ENCODE peak calls at places on chromosomes 16 and 17, in four cellular contexts. W is uterus, Q is Panc1, F is epithelial cell of esophagus. O is an unnamed sample.
A peak's percentile ranks its signal among the peaks of the same experiment; 100 is the strongest.

GRCh38 chr17:38879878-38880727 is 10.2 kb downstream of the LASP1 start:
- DNase-seq in W (peak; percentile 62), Q (no peak), F (peak; percentile 77), O (peak; percentile 46)

GRCh38 chr16:85326794-85327181 is 214.5 kb upstream of the CIBAR2 start:
- DNase-seq in W (no peak), Q (no peak), F (no peak), O (no peak)

GRCh38 chr16:70523621-70524405 is at the start of gene SF3B3:
- DNase-seq in W (peak; percentile 64), Q (peak; percentile 42), F (peak; percentile 36), O (peak; percentile 81)

GRCh38 chr17:78324391-78325075 is 35.3 kb downstream of the SOCS3 start:
- DNase-seq in W (peak; percentile 87), Q (no peak), F (no peak), O (peak; percentile 41)

GRCh38 chr16:82880361-82880760 is 253.6 kb downstream of the CDH13 start:
- DNase-seq in W (no peak), Q (no peak), F (no peak), O (no peak)

GRCh38 chr17:1865252-1866037 is 35.6 kb downstream of the RPA1 start:
- DNase-seq in W (no peak), Q (peak; percentile 18), F (peak; percentile 61), O (peak; percentile 64)

GRCh38 chr16:78289844-78290277 is 190.4 kb downstream of the WWOX start:
- DNase-seq in W (no peak), Q (no peak), F (no peak), O (no peak)

GRCh38 chr16:30076276-30076791 is 540 bp downstream of the PPP4C start:
- DNase-seq in W (no peak), Q (no peak), F (no peak), O (no peak)

GRCh38 chr16:1296688-1297412 is 12.6 kb upstream of the UBE2I start:
- DNase-seq in W (no peak), Q (peak; percentile 98), F (peak; percentile 92), O (peak; percentile 37)

GRCh38 chr16:11614587-11615175 is 28.0 kb upstream of the LITAF start:
- DNase-seq in W (no peak), Q (no peak), F (peak; percentile 69), O (no peak)

GRCh38 chr16:54285414-54286066 is 1.0 kb downstream of the IRX3 start:
- DNase-seq in W (no peak), Q (no peak), F (peak; percentile 51), O (no peak)

GRCh38 chr16:46632778-46633733 is 11.9 kb upstream of the SHCBP1 start:
- DNase-seq in W (no peak), Q (no peak), F (no peak), O (no peak)

GRCh38 chr17:77349976-77350830 is 209.4 kb downstream of the SEC14L1 start:
- DNase-seq in W (peak; percentile 16), Q (no peak), F (no peak), O (no peak)

GRCh38 chr16:54407596-54407995 is 121.0 kb upstream of the IRX3 start:
- DNase-seq in W (no peak), Q (no peak), F (peak; percentile 27), O (no peak)

GRCh38 chr17:75390982-75391381 is 14.5 kb downstream of the GRB2 start:
- DNase-seq in W (no peak), Q (no peak), F (no peak), O (no peak)

GRCh38 chr17:40093005-40093579 is 7.3 kb downstream of the NR1D1 start:
- DNase-seq in W (peak; percentile 42), Q (no peak), F (no peak), O (no peak)

GRCh38 chr16:2497116-2497630 is 16.6 kb upstream of the ATP6V0C start:
- DNase-seq in W (no peak), Q (no peak), F (no peak), O (no peak)

GRCh38 chr16:22373662-22374310 is 633 bp downstream of the CDR2 start:
- DNase-seq in W (peak; percentile 52), Q (no peak), F (peak; percentile 27), O (peak; percentile 51)

GRCh38 chr16:77599793-77600415 is 122.4 kb upstream of the NUDT7 start:
- DNase-seq in W (no peak), Q (no peak), F (peak; percentile 44), O (peak; percentile 42)

GRCh38 chr17:63826468-63827001 is 696 bp upstream of the PSMC5 start:
- DNase-seq in W (no peak), Q (no peak), F (peak; percentile 26), O (peak; percentile 27)

GRCh38 chr17:27623578-27623977 is 7.4 kb upstream of the LGALS9 start:
- DNase-seq in W (no peak), Q (no peak), F (no peak), O (no peak)

GRCh38 chr16:54633943-54634362 is 296.7 kb upstream of the IRX5 start:
- DNase-seq in W (no peak), Q (no peak), F (peak; percentile 66), O (peak; percentile 3)

GRCh38 chr16:13313351-13313750 is 412.0 kb downstream of the SHISA9 start:
- DNase-seq in W (no peak), Q (no peak), F (no peak), O (no peak)

GRCh38 chr16:9192746-9193145 is 101.3 kb downstream of the HAPSTR1 start:
- DNase-seq in W (no peak), Q (no peak), F (peak; percentile 2), O (no peak)

GRCh38 chr17:52606098-52606497 is 447.6 kb upstream of the CA10 start:
- DNase-seq in W (no peak), Q (no peak), F (peak; percentile 42), O (no peak)

GRCh38 chr16:21263640-21264211 is 14.4 kb downstream of the CRYM start:
- DNase-seq in W (no peak), Q (no peak), F (no peak), O (no peak)

GRCh38 chr17:57553991-57554825 is 190.9 kb downstream of the CCDC182 start:
- DNase-seq in W (no peak), Q (no peak), F (no peak), O (no peak)

GRCh38 chr17:43016216-43016615 is 6.0 kb downstream of the VAT1 start:
- DNase-seq in W (no peak), Q (no peak), F (no peak), O (no peak)

GRCh38 chr16:21162661-21163151 is 4.2 kb downstream of the LDAF1 start:
- DNase-seq in W (peak; percentile 36), Q (no peak), F (no peak), O (no peak)

GRCh38 chr17:78958556-78959191 is 21.0 kb downstream of the LGALS3BP start:
- DNase-seq in W (no peak), Q (no peak), F (no peak), O (no peak)

GRCh38 chr16:88943131-88943664 is 33.8 kb downstream of the CBFA2T3 start:
- DNase-seq in W (no peak), Q (no peak), F (no peak), O (no peak)

GRCh38 chr16:78437352-78437968 is 338.0 kb downstream of the WWOX start:
- DNase-seq in W (peak; percentile 26), Q (peak; percentile 7), F (peak; percentile 35), O (peak; percentile 17)

GRCh38 chr17:79459846-79460245 is 151.0 kb downstream of the RBFOX3 start:
- DNase-seq in W (no peak), Q (no peak), F (no peak), O (no peak)

GRCh38 chr16:50593410-50594139 is 45.4 kb downstream of the NKD1 start:
- DNase-seq in W (no peak), Q (no peak), F (no peak), O (no peak)
- TF ChIP-seq CTCF in W (peak; percentile 45), Q (no peak), F (no peak), O (no peak)

GRCh38 chr17:17216776-17217175 is 10.6 kb upstream of the PLD6 start:
- DNase-seq in W (no peak), Q (no peak), F (no peak), O (no peak)
- TF ChIP-seq CTCF in W (no peak), Q (no peak), F (no peak), O (no peak)

GRCh38 chr17:66941249-66941648 is 23.3 kb upstream of the CACNG4 start:
- DNase-seq in W (no peak), Q (no peak), F (no peak), O (no peak)
- TF ChIP-seq CTCF in W (no peak), Q (no peak), F (no peak), O (no peak)

GRCh38 chr17:80970762-80971703 is 20.6 kb upstream of the CHMP6 start:
- DNase-seq in W (no peak), Q (no peak), F (no peak), O (no peak)
- TF ChIP-seq CTCF in W (no peak), Q (no peak), F (no peak), O (no peak)

GRCh38 chr16:74468807-74469511 is 47.7 kb upstream of the CLEC18B start:
- DNase-seq in W (no peak), Q (no peak), F (no peak), O (no peak)

GRCh38 chr16:74472010-74472409 is 50.7 kb upstream of the CLEC18B start:
- DNase-seq in W (no peak), Q (no peak), F (no peak), O (no peak)

GRCh38 chr16:74465851-74466685 is 44.8 kb upstream of the CLEC18B start:
- DNase-seq in W (peak; percentile 28), Q (no peak), F (no peak), O (no peak)

GRCh38 chr16:74466872-74467271 is 45.6 kb upstream of the CLEC18B start:
- DNase-seq in W (no peak), Q (no peak), F (no peak), O (no peak)

GRCh38 chr16:74469946-74470478 is 48.7 kb upstream of the CLEC18B start:
- DNase-seq in W (no peak), Q (no peak), F (no peak), O (no peak)
- TF ChIP-seq CTCF in W (no peak), Q (no peak), F (no peak), O (no peak)

GRCh38 chr17:66849851-66850580 is 15.1 kb downstream of the CACNG5 start:
- DNase-seq in W (no peak), Q (no peak), F (no peak), O (no peak)

GRCh38 chr17:66858182-66859083 is 23.5 kb downstream of the CACNG5 start:
- DNase-seq in W (no peak), Q (no peak), F (no peak), O (no peak)

GRCh38 chr17:66860204-66860603 is 25.3 kb downstream of the CACNG5 start:
- DNase-seq in W (no peak), Q (no peak), F (no peak), O (no peak)

GRCh38 chr17:66850692-66851091 is 15.8 kb downstream of the CACNG5 start:
- DNase-seq in W (no peak), Q (no peak), F (no peak), O (no peak)

GRCh38 chr17:66855204-66855603 is 20.3 kb downstream of the CACNG5 start:
- DNase-seq in W (no peak), Q (no peak), F (no peak), O (peak; percentile 62)
- TF ChIP-seq CTCF in W (no peak), Q (peak; percentile 51), F (peak; percentile 10), O (peak; percentile 66)

DNA sequence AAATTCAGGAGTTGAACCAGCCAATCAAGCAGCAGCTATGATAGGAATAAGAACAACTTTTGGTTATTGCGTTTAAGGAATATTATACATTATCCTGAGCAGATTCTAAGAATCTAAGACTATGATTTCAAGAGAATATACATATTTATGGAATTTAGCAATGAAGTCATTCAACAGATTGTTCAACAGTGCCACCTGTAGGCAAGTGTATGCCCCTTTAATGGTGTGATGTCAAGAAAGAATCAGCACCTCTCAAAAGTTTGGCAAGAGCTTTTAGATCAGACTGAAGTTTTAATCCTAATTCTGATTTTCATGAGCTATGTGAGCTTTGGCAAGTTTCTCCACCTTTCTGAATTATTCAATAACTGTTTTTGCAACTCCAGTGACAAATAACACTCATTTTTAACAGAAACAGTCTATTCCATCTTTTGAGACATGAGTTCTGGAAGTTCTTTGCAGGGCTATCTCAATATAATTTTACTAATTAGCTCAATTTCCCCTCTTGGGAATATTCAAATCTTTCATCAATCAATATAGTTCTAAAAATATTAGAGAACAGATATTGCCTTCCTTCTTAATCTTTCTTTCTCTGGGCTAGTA is 474.3 kb upstream of the TOM1L1 start:
- DNase-seq in W (no peak), Q (no peak), F (peak; percentile 62), O (peak; percentile 7)
- TF ChIP-seq CTCF in W (no peak), Q (peak; percentile 46), F (peak; percentile 75), O (no peak)